ENCODE peak calls at places on chromosomes 5 and 9, in five cellular contexts. P, X, S, H and E are unnamed samples.

GRCh38 chr5:120919017-120919416 is 454.9 kb downstream of the PRR16 start:
- DNase-seq in P (no peak), X (no peak), S (no peak), H (no peak), E (no peak)

GRCh38 chr9:84862786-84863185 is 193.3 kb downstream of the NTRK2 start:
- DNase-seq in P (peak; percentile 46), X (no peak), S (no peak), H (peak; percentile 38), E (no peak)

GRCh38 chr9:135239100-135239768 is 151.8 kb downstream of the OLFM1 start:
- DNase-seq in P (no peak), X (peak; percentile 62), S (no peak), H (no peak), E (no peak)

GRCh38 chr5:171152382-171152781 is 156.7 kb upstream of the TLX3 start:
- DNase-seq in P (peak; percentile 63), X (no peak), S (no peak), H (no peak), E (no peak)

GRCh38 chr5:178058321-178059012 is 54.9 kb upstream of the N4BP3 start:
- DNase-seq in P (no peak), X (no peak), S (no peak), H (no peak), E (no peak)

GRCh38 chr5:155136451-155136850 is 122.9 kb downstream of the KIF4B start:
- DNase-seq in P (no peak), X (no peak), S (no peak), H (no peak), E (no peak)

GRCh38 chr5:39584921-39585320 is 160.1 kb upstream of the DAB2 start:
- DNase-seq in P (no peak), X (no peak), S (no peak), H (no peak), E (no peak)

GRCh38 chr9:27672730-27673129 is 99.4 kb upstream of the C9orf72 start:
- DNase-seq in P (no peak), X (no peak), S (no peak), H (no peak), E (no peak)

GRCh38 chr9:1173986-1174385 is 123.8 kb downstream of the DMRT2 start:
- DNase-seq in P (no peak), X (no peak), S (no peak), H (no peak), E (no peak)

GRCh38 chr5:171850354-171850947 is 64.8 kb downstream of the SMIM23 start:
- DNase-seq in P (no peak), X (no peak), S (no peak), H (no peak), E (no peak)

GRCh38 chr5:88683506-88684135 is 199.4 kb downstream of the MEF2C start:
- DNase-seq in P (no peak), X (no peak), S (no peak), H (no peak), E (peak; percentile 34)

GRCh38 chr5:67065697-67066096 is 130.9 kb downstream of the CD180 start:
- DNase-seq in P (no peak), X (no peak), S (no peak), H (no peak), E (no peak)

GRCh38 chr9:13744233-13744954 is 464.9 kb upstream of the MPDZ start:
- DNase-seq in P (no peak), X (no peak), S (no peak), H (no peak), E (no peak)

GRCh38 chr5:92916036-92916435 is 665.0 kb downstream of the NR2F1-AS1 start:
- DNase-seq in P (peak; percentile 20), X (no peak), S (no peak), H (no peak), E (no peak)

GRCh38 chr5:100517301-100517974 is 17.7 kb upstream of the FAM174A start:
- DNase-seq in P (no peak), X (no peak), S (no peak), H (no peak), E (no peak)

GRCh38 chr5:74310386-74310785 is 330.1 kb downstream of the ENC1 start:
- DNase-seq in P (peak; percentile 37), X (no peak), S (no peak), H (no peak), E (no peak)

GRCh38 chr5:24714757-24715156 is 70.0 kb upstream of the CDH10 start:
- DNase-seq in P (no peak), X (no peak), S (no peak), H (no peak), E (no peak)

GRCh38 chr5:180603076-180603591 is 11.8 kb upstream of the SCGB3A1 start:
- DNase-seq in P (no peak), X (peak; percentile 73), S (no peak), H (no peak), E (no peak)

GRCh38 chr9:129081388-129081889 is 528 bp downstream of the DOLPP1 start:
- DNase-seq in P (no peak), X (no peak), S (peak; percentile 96), H (no peak), E (peak; percentile 35)

DNA sequence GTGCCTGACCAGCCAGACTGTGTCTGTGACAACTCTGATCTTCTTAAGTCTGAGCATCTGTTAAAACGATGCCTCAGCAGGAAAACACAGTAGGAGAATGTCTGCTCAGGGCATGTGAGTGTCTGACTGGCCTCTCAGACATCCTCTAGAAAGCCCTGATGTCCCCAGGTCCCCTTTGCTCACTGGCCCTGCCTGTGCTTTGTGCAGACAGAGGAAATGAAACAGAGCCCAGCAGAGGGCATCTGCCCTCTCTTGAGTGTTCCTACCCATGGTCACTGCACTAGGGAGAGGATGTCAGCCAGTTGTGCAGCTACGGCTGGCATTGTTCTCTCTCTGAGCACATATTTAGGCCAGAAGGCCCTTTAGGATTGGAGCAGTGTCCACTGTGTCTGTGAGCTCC is 56.9 kb downstream of the TRPC7 start:
- DNase-seq in P (no peak), X (no peak), S (no peak), H (no peak), E (no peak)
- TF ChIP-seq CTCF in P (no peak), X (no peak), S (no peak), H (peak; percentile 2), E (no peak)

GRCh38 chr5:77235881-77236560 is 25.5 kb downstream of the PDE8B start:
- DNase-seq in P (no peak), X (no peak), S (no peak), H (no peak), E (no peak)

GRCh38 chr5:77241444-77241843 is 31.0 kb downstream of the PDE8B start:
- DNase-seq in P (no peak), X (no peak), S (no peak), H (no peak), E (no peak)

DNA sequence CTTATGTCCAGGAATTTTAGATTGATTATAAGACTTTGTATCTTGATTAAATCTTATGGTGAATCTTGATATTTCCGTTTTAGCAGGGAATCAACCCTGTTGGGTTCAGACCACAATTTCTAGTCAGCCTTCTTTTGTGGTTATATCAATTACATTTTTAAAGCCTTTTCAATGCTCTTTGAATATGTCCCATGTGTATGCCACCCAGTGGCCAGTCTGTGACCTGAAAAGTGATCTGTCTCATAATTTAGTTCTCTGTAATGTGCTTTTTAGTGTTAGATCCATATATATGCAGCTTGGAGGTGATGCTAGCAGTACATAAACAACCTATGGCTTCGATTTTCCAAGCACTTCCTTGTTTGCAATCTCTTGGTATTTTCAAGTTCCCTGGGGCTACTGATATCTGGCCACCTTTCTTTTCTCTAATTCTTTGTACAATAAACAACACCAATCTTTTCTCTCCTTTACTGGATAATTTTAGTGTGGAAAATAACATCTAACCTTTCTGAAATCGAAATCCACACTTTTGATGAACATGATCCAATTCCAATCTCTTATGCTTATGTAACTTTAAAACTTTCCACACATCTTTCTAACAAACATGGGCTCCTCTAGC is 28.8 kb downstream of the PDE8B start:
- DNase-seq in P (peak; percentile 22), X (no peak), S (peak; percentile 30), H (no peak), E (peak; percentile 46)
- TF ChIP-seq CTCF in P (peak; percentile 77), X (peak; percentile 29), S (peak; percentile 20), H (peak; percentile 38), E (no peak)

DNA sequence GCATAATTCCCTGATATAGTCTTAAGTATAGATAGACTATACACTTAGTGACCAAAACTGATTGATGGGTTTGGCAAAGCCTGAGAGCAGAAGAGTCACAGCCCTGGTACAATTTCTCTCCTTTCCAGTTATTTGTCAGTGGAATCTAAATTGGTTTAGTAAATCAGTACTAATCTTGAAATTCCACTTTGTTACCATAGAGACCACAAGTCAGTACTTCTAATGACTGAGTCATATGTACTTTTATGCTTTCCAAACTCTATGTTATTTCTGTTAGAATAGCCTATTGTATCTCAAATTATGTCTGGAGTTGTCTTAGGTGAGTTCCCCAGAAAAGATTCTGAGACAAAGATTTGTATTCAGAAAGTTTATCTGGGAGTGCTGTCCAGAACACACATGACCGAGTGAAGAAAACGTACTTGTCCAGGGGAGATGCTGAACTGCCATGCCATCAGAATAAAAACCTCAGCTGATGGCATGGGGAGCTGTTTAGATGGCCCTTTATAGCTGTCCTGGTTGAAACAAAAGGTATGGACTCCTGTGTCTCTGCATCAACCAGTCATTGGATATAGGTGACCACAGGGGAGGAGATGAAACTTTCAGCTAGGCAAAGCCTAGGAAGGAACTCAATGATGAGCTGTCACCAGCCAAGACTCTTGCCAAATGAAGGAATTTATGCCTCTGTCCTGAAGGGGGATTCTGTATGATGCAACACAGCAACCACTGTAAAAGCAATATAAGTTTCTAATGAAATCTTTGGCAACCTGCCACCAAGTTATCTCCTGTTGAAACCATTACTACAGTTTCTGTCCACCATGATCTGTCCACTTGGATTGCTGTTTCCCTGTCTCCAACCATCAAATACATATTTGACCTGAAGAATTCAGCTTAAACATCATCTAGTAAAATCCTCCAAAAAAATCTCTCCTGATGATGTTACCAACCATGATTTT is 18.0 kb upstream of the SMC2 start:
- DNase-seq in P (peak; percentile 70), X (no peak), S (no peak), H (peak; percentile 50), E (no peak)
- TF ChIP-seq CTCF in P (peak; percentile 43), X (no peak), S (no peak), H (no peak), E (no peak)

GRCh38 chr5:956178-956761 is 52.3 kb upstream of the NKD2 start:
- DNase-seq in P (no peak), X (peak; percentile 66), S (no peak), H (no peak), E (no peak)

GRCh38 chr5:957730-958485 is 50.7 kb upstream of the NKD2 start:
- DNase-seq in P (no peak), X (peak; percentile 70), S (no peak), H (no peak), E (peak; percentile 33)

GRCh38 chr5:959581-960531 is 48.7 kb upstream of the NKD2 start:
- DNase-seq in P (no peak), X (peak; percentile 65), S (no peak), H (no peak), E (no peak)

GRCh38 chr5:958701-959571 is 49.7 kb upstream of the NKD2 start:
- DNase-seq in P (no peak), X (peak; percentile 86), S (no peak), H (no peak), E (no peak)

DNA sequence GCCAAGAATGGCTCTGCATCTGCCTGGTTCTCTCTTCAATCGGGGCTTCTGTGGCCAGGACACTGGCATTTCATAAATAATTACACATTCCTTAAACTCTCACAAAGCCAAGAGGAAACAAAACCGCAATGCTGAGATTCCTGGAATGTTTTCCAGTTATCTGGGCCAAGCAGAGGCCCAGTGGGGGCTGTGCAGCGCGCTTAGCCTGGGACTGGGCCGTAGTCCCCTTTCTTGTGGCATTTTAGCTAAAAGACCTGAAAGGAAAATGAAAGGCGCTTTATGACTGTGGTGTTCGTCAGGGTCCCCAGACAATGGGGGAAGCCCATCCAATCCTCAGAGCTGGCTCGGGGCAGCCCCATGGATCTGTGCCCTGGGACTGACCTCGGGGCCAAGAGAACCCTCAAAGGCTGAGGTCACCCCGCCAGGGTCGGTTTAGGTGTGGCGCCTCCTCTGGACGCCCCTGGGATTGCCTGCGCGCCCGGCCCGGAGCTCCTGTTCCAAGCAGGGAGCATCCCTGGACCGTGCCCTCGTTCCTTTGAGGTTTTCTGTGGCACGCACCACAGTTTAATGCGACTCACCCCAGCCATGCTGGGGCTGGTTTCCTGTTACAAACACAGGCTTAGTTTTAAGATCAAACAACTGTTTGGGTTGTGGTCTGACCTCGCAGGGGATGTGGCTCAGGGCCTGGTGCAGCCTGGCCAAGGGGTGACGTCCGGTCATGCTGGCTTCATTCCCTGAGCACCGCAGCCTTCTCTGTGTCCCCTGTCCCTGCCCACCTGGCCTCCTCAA is 51.5 kb upstream of the NKD2 start:
- DNase-seq in P (peak; percentile 82), X (peak; percentile 74), S (peak; percentile 74), H (peak; percentile 47), E (peak; percentile 89)
- TF ChIP-seq CTCF in P (peak; percentile 81), X (no peak), S (no peak), H (peak; percentile 43), E (no peak)